ENCODE peak calls at places on chromosomes 1 and 21, in eight cellular contexts. One of them, this sample, is unnamed.

GRCh38 chr1:227789042-227789880 is 26.2 kb upstream of the PRSS38 start:
- DNase-seq in WTC11: no peak
- DNase-seq in progenitor cell of endocrine pancreas: no peak
- DNase-seq in astrocyte of the spinal cord: peak
- DNase-seq in RWPE1: no peak
- DNase-seq in heart right ventricle: no peak
- DNase-seq in endothelial cell: no peak
- DNase-seq in GM12864: no peak
- DNase-seq in this sample: no peak

GRCh38 chr1:42322577-42322976 is 12.5 kb downstream of the FOXJ3 start:
- DNase-seq in WTC11: no peak
- DNase-seq in progenitor cell of endocrine pancreas: no peak
- DNase-seq in astrocyte of the spinal cord: peak
- DNase-seq in RWPE1: no peak
- DNase-seq in heart right ventricle: no peak
- DNase-seq in endothelial cell: no peak
- DNase-seq in GM12864: no peak
- DNase-seq in this sample: no peak

GRCh38 chr21:35637431-35637830 is 422.9 kb downstream of the SETD4 start:
- DNase-seq in WTC11: no peak
- DNase-seq in progenitor cell of endocrine pancreas: no peak
- DNase-seq in astrocyte of the spinal cord: peak
- DNase-seq in RWPE1: no peak
- DNase-seq in heart right ventricle: no peak
- DNase-seq in endothelial cell: no peak
- DNase-seq in GM12864: no peak
- DNase-seq in this sample: no peak

GRCh38 chr1:208185801-208186201 is 58.4 kb downstream of the PLXNA2 start:
- DNase-seq in WTC11: no peak
- DNase-seq in progenitor cell of endocrine pancreas: no peak
- DNase-seq in astrocyte of the spinal cord: no peak
- DNase-seq in RWPE1: no peak
- DNase-seq in heart right ventricle: no peak
- DNase-seq in endothelial cell: no peak
- DNase-seq in GM12864: no peak
- DNase-seq in this sample: no peak

GRCh38 chr21:20353351-20353750 is 644.9 kb upstream of the NCAM2 start:
- DNase-seq in WTC11: no peak
- DNase-seq in progenitor cell of endocrine pancreas: no peak
- DNase-seq in astrocyte of the spinal cord: no peak
- DNase-seq in RWPE1: peak
- DNase-seq in heart right ventricle: no peak
- DNase-seq in endothelial cell: no peak
- DNase-seq in GM12864: no peak
- DNase-seq in this sample: no peak

GRCh38 chr1:164240081-164240480 is 318.9 kb upstream of the PBX1 start:
- DNase-seq in WTC11: peak
- DNase-seq in progenitor cell of endocrine pancreas: no peak
- DNase-seq in astrocyte of the spinal cord: no peak
- DNase-seq in RWPE1: peak
- DNase-seq in heart right ventricle: no peak
- DNase-seq in endothelial cell: no peak
- DNase-seq in GM12864: no peak
- DNase-seq in this sample: no peak

GRCh38 chr1:33388989-33389771 is 41.7 kb downstream of the PHC2 start:
- DNase-seq in WTC11: no peak
- DNase-seq in progenitor cell of endocrine pancreas: no peak
- DNase-seq in astrocyte of the spinal cord: peak
- DNase-seq in RWPE1: no peak
- DNase-seq in heart right ventricle: no peak
- DNase-seq in endothelial cell: no peak
- DNase-seq in GM12864: no peak
- DNase-seq in this sample: no peak

GRCh38 chr1:97814121-97814520 is 106.7 kb downstream of the DPYD start:
- DNase-seq in WTC11: no peak
- DNase-seq in progenitor cell of endocrine pancreas: no peak
- DNase-seq in astrocyte of the spinal cord: no peak
- DNase-seq in RWPE1: no peak
- DNase-seq in heart right ventricle: no peak
- DNase-seq in endothelial cell: no peak
- DNase-seq in GM12864: no peak
- DNase-seq in this sample: no peak

GRCh38 chr1:178230881-178231409 is 137.0 kb downstream of the RASAL2 start:
- DNase-seq in WTC11: no peak
- DNase-seq in progenitor cell of endocrine pancreas: no peak
- DNase-seq in astrocyte of the spinal cord: no peak
- DNase-seq in RWPE1: no peak
- DNase-seq in heart right ventricle: no peak
- DNase-seq in endothelial cell: no peak
- DNase-seq in GM12864: no peak
- DNase-seq in this sample: no peak

GRCh38 chr1:206447792-206448191 is 22.5 kb upstream of the IKBKE start:
- DNase-seq in WTC11: no peak
- DNase-seq in progenitor cell of endocrine pancreas: no peak
- DNase-seq in astrocyte of the spinal cord: no peak
- DNase-seq in RWPE1: no peak
- DNase-seq in heart right ventricle: no peak
- DNase-seq in endothelial cell: no peak
- DNase-seq in GM12864: no peak
- DNase-seq in this sample: no peak

GRCh38 chr1:46285730-46286477 is 17.5 kb downstream of the LRRC41 start:
- DNase-seq in WTC11: peak
- DNase-seq in progenitor cell of endocrine pancreas: no peak
- DNase-seq in astrocyte of the spinal cord: no peak
- DNase-seq in RWPE1: no peak
- DNase-seq in heart right ventricle: no peak
- DNase-seq in endothelial cell: no peak
- DNase-seq in GM12864: no peak
- DNase-seq in this sample: no peak

GRCh38 chr1:2212542-2213491 is 15.3 kb upstream of the SKI start:
- DNase-seq in WTC11: peak
- DNase-seq in progenitor cell of endocrine pancreas: no peak
- DNase-seq in astrocyte of the spinal cord: peak
- DNase-seq in RWPE1: peak
- DNase-seq in heart right ventricle: peak
- DNase-seq in endothelial cell: peak
- DNase-seq in GM12864: no peak
- DNase-seq in this sample: peak
- TF ChIP-seq CTCF in WTC11: no peak
- TF ChIP-seq CTCF in progenitor cell of endocrine pancreas: peak
- TF ChIP-seq CTCF in astrocyte of the spinal cord: peak
- TF ChIP-seq CTCF in RWPE1: peak
- TF ChIP-seq CTCF in heart right ventricle: peak
- TF ChIP-seq CTCF in endothelial cell: no peak
- TF ChIP-seq CTCF in GM12864: no peak
- TF ChIP-seq CTCF in this sample: no peak

GRCh38 chr1:169595764-169596711 is 9.8 kb upstream of the F5 start:
- DNase-seq in WTC11: peak
- DNase-seq in progenitor cell of endocrine pancreas: peak
- DNase-seq in astrocyte of the spinal cord: peak
- DNase-seq in RWPE1: peak
- DNase-seq in heart right ventricle: no peak
- DNase-seq in endothelial cell: peak
- DNase-seq in GM12864: no peak
- DNase-seq in this sample: no peak

GRCh38 chr1:169604781-169605560 is 18.7 kb upstream of the F5 start:
- DNase-seq in WTC11: no peak
- DNase-seq in progenitor cell of endocrine pancreas: no peak
- DNase-seq in astrocyte of the spinal cord: no peak
- DNase-seq in RWPE1: no peak
- DNase-seq in heart right ventricle: no peak
- DNase-seq in endothelial cell: no peak
- DNase-seq in GM12864: no peak
- DNase-seq in this sample: no peak

GRCh38 chr1:169601096-169601881 is 15.0 kb upstream of the F5 start:
- DNase-seq in WTC11: no peak
- DNase-seq in progenitor cell of endocrine pancreas: no peak
- DNase-seq in astrocyte of the spinal cord: peak
- DNase-seq in RWPE1: peak
- DNase-seq in heart right ventricle: no peak
- DNase-seq in endothelial cell: no peak
- DNase-seq in GM12864: no peak
- DNase-seq in this sample: no peak
- TF ChIP-seq CTCF in WTC11: no peak
- TF ChIP-seq CTCF in progenitor cell of endocrine pancreas: peak
- TF ChIP-seq CTCF in astrocyte of the spinal cord: peak
- TF ChIP-seq CTCF in RWPE1: peak
- TF ChIP-seq CTCF in heart right ventricle: peak
- TF ChIP-seq CTCF in endothelial cell: peak
- TF ChIP-seq CTCF in GM12864: peak
- TF ChIP-seq CTCF in this sample: peak

DNA sequence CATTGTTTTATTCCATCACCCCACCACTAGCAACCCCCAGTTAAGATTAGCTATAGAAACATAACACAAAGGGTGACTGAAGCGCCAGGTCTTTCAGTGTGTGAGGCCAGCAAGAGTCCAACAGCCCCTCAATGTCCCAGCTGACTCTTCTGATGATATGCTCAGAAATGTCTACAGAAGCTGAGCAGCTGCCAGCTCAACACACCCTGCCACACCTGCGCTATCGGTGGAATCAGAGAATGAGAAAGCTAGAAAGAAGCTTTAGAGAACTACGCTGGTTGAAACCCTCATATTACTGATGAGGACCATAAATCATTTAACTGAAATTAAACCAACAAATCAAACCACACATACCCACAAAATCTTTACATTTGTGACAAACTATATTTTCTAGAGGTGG is 116.2 kb downstream of the SLC45A1 start:
- DNase-seq in WTC11: no peak
- DNase-seq in progenitor cell of endocrine pancreas: no peak
- DNase-seq in astrocyte of the spinal cord: no peak
- DNase-seq in RWPE1: no peak
- DNase-seq in heart right ventricle: no peak
- DNase-seq in endothelial cell: no peak
- DNase-seq in GM12864: no peak
- DNase-seq in this sample: no peak
- TF ChIP-seq CTCF in WTC11: no peak
- TF ChIP-seq CTCF in progenitor cell of endocrine pancreas: no peak
- TF ChIP-seq CTCF in astrocyte of the spinal cord: no peak
- TF ChIP-seq CTCF in RWPE1: no peak
- TF ChIP-seq CTCF in heart right ventricle: no peak
- TF ChIP-seq CTCF in endothelial cell: no peak
- TF ChIP-seq CTCF in GM12864: no peak
- TF ChIP-seq CTCF in this sample: no peak

GRCh38 chr1:234865171-234866006 is 255.4 kb upstream of the IRF2BP2 start:
- DNase-seq in WTC11: no peak
- DNase-seq in progenitor cell of endocrine pancreas: no peak
- DNase-seq in astrocyte of the spinal cord: no peak
- DNase-seq in RWPE1: no peak
- DNase-seq in heart right ventricle: no peak
- DNase-seq in endothelial cell: no peak
- DNase-seq in GM12864: no peak
- DNase-seq in this sample: no peak
- TF ChIP-seq CTCF in WTC11: no peak
- TF ChIP-seq CTCF in progenitor cell of endocrine pancreas: no peak
- TF ChIP-seq CTCF in astrocyte of the spinal cord: no peak
- TF ChIP-seq CTCF in RWPE1: no peak
- TF ChIP-seq CTCF in heart right ventricle: no peak
- TF ChIP-seq CTCF in endothelial cell: no peak
- TF ChIP-seq CTCF in GM12864: no peak
- TF ChIP-seq CTCF in this sample: no peak

GRCh38 chr1:179882253-179883039 is at the start of gene TOR1AIP1:
- DNase-seq in WTC11: peak
- DNase-seq in progenitor cell of endocrine pancreas: peak
- DNase-seq in astrocyte of the spinal cord: peak
- DNase-seq in RWPE1: peak
- DNase-seq in heart right ventricle: peak
- DNase-seq in endothelial cell: peak
- DNase-seq in GM12864: peak
- DNase-seq in this sample: peak
- TF ChIP-seq CTCF in WTC11: no peak
- TF ChIP-seq CTCF in progenitor cell of endocrine pancreas: peak
- TF ChIP-seq CTCF in astrocyte of the spinal cord: peak
- TF ChIP-seq CTCF in RWPE1: no peak
- TF ChIP-seq CTCF in heart right ventricle: peak
- TF ChIP-seq CTCF in endothelial cell: peak
- TF ChIP-seq CTCF in GM12864: peak
- TF ChIP-seq CTCF in this sample: peak

GRCh38 chr1:189673223-189673622 is 804.4 kb downstream of the BRINP3 start:
- DNase-seq in WTC11: no peak
- DNase-seq in progenitor cell of endocrine pancreas: no peak
- DNase-seq in astrocyte of the spinal cord: no peak
- DNase-seq in RWPE1: no peak
- DNase-seq in heart right ventricle: no peak
- DNase-seq in endothelial cell: no peak
- DNase-seq in GM12864: no peak
- DNase-seq in this sample: no peak

GRCh38 chr1:189681252-189681919 is 796.3 kb downstream of the BRINP3 start:
- DNase-seq in WTC11: no peak
- DNase-seq in progenitor cell of endocrine pancreas: no peak
- DNase-seq in astrocyte of the spinal cord: no peak
- DNase-seq in RWPE1: no peak
- DNase-seq in heart right ventricle: no peak
- DNase-seq in endothelial cell: no peak
- DNase-seq in GM12864: no peak
- DNase-seq in this sample: no peak

GRCh38 chr1:189682591-189682990 is 795.1 kb downstream of the BRINP3 start:
- DNase-seq in WTC11: no peak
- DNase-seq in progenitor cell of endocrine pancreas: no peak
- DNase-seq in astrocyte of the spinal cord: no peak
- DNase-seq in RWPE1: no peak
- DNase-seq in heart right ventricle: no peak
- DNase-seq in endothelial cell: no peak
- DNase-seq in GM12864: no peak
- DNase-seq in this sample: no peak

DNA sequence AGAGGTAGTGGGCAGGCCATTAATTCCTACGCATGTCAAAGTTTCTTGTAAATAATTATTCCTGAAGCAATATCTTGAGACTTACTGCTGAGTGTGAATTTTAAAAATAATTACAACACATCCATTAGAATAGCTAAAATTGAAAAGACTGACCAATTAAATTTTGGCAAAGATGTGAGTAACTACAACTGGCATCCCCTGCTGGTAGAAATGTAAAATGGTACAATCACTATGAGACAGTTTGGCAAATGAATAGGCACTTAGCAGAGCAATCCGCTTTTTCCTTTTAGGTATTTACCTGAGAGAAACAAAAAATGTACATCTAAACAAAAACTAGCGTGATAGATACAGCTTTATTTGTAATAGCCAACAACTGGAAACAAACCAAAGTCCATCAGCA is 798.9 kb downstream of the BRINP3 start:
- DNase-seq in WTC11: no peak
- DNase-seq in progenitor cell of endocrine pancreas: no peak
- DNase-seq in astrocyte of the spinal cord: no peak
- DNase-seq in RWPE1: no peak
- DNase-seq in heart right ventricle: no peak
- DNase-seq in endothelial cell: no peak
- DNase-seq in GM12864: no peak
- DNase-seq in this sample: no peak
- TF ChIP-seq CTCF in WTC11: peak
- TF ChIP-seq CTCF in progenitor cell of endocrine pancreas: no peak
- TF ChIP-seq CTCF in astrocyte of the spinal cord: peak
- TF ChIP-seq CTCF in RWPE1: no peak
- TF ChIP-seq CTCF in heart right ventricle: no peak
- TF ChIP-seq CTCF in endothelial cell: peak
- TF ChIP-seq CTCF in GM12864: peak
- TF ChIP-seq CTCF in this sample: peak

GRCh38 chr1:109792056-109792831 is 28.5 kb upstream of the EPS8L3 start:
- DNase-seq in WTC11: peak
- DNase-seq in progenitor cell of endocrine pancreas: no peak
- DNase-seq in astrocyte of the spinal cord: peak
- DNase-seq in RWPE1: peak
- DNase-seq in heart right ventricle: peak
- DNase-seq in endothelial cell: peak
- DNase-seq in GM12864: no peak
- DNase-seq in this sample: peak
- TF ChIP-seq CTCF in WTC11: no peak
- TF ChIP-seq CTCF in progenitor cell of endocrine pancreas: no peak
- TF ChIP-seq CTCF in astrocyte of the spinal cord: peak
- TF ChIP-seq CTCF in RWPE1: no peak
- TF ChIP-seq CTCF in heart right ventricle: peak
- TF ChIP-seq CTCF in endothelial cell: no peak
- TF ChIP-seq CTCF in GM12864: no peak
- TF ChIP-seq CTCF in this sample: no peak

GRCh38 chr1:54984126-54984842 is 3.9 kb downstream of the TMEM61 start:
- DNase-seq in WTC11: no peak
- DNase-seq in progenitor cell of endocrine pancreas: no peak
- DNase-seq in astrocyte of the spinal cord: no peak
- DNase-seq in RWPE1: no peak
- DNase-seq in heart right ventricle: no peak
- DNase-seq in endothelial cell: no peak
- DNase-seq in GM12864: no peak
- DNase-seq in this sample: no peak
- TF ChIP-seq CTCF in WTC11: no peak
- TF ChIP-seq CTCF in progenitor cell of endocrine pancreas: no peak
- TF ChIP-seq CTCF in astrocyte of the spinal cord: no peak
- TF ChIP-seq CTCF in RWPE1: no peak
- TF ChIP-seq CTCF in heart right ventricle: no peak
- TF ChIP-seq CTCF in endothelial cell: no peak
- TF ChIP-seq CTCF in GM12864: no peak
- TF ChIP-seq CTCF in this sample: no peak